ENCODE peak calls at places on chromosome 9, in ten cellular contexts. One of them, this sample, is unnamed.

GRCh38 chr9:138050472-138051330 is 173.1 kb downstream of the CACNA1B start:
- DNase-seq in right atrium auricular region: peak
- DNase-seq in CD4-positive, CD25-positive, alpha-beta regulatory T cell: no peak
- DNase-seq in pancreas: no peak
- DNase-seq in testis: peak
- DNase-seq in fibroblast of the aortic adventitia: no peak
- DNase-seq in esophagus muscularis mucosa: no peak
- DNase-seq in transverse colon: no peak
- DNase-seq in NT2/D1: no peak
- DNase-seq in neuronal stem cell: no peak
- DNase-seq in this sample: peak

GRCh38 chr9:86925686-86926085 is 21.6 kb downstream of the GAS1 start:
- DNase-seq in right atrium auricular region: no peak
- DNase-seq in CD4-positive, CD25-positive, alpha-beta regulatory T cell: no peak
- DNase-seq in pancreas: no peak
- DNase-seq in testis: no peak
- DNase-seq in fibroblast of the aortic adventitia: peak
- DNase-seq in esophagus muscularis mucosa: no peak
- DNase-seq in transverse colon: no peak
- DNase-seq in NT2/D1: no peak
- DNase-seq in neuronal stem cell: no peak
- DNase-seq in this sample: no peak

GRCh38 chr9:82934949-82935348 is 128.0 kb downstream of the RASEF start:
- DNase-seq in right atrium auricular region: no peak
- DNase-seq in CD4-positive, CD25-positive, alpha-beta regulatory T cell: no peak
- DNase-seq in pancreas: peak
- DNase-seq in testis: no peak
- DNase-seq in fibroblast of the aortic adventitia: peak
- DNase-seq in esophagus muscularis mucosa: no peak
- DNase-seq in transverse colon: no peak
- DNase-seq in NT2/D1: peak
- DNase-seq in neuronal stem cell: no peak
- DNase-seq in this sample: no peak

GRCh38 chr9:114372971-114373591 is 14.7 kb downstream of the AKNA start:
- DNase-seq in right atrium auricular region: no peak
- DNase-seq in CD4-positive, CD25-positive, alpha-beta regulatory T cell: peak
- DNase-seq in pancreas: peak
- DNase-seq in testis: peak
- DNase-seq in fibroblast of the aortic adventitia: no peak
- DNase-seq in esophagus muscularis mucosa: no peak
- DNase-seq in transverse colon: peak
- DNase-seq in NT2/D1: no peak
- DNase-seq in neuronal stem cell: no peak
- DNase-seq in this sample: no peak

GRCh38 chr9:96136992-96137665 is 164.8 kb downstream of the HSD17B3 start:
- DNase-seq in right atrium auricular region: no peak
- DNase-seq in CD4-positive, CD25-positive, alpha-beta regulatory T cell: no peak
- DNase-seq in pancreas: peak
- DNase-seq in testis: peak
- DNase-seq in fibroblast of the aortic adventitia: peak
- DNase-seq in esophagus muscularis mucosa: no peak
- DNase-seq in transverse colon: peak
- DNase-seq in NT2/D1: no peak
- DNase-seq in neuronal stem cell: no peak
- DNase-seq in this sample: no peak

GRCh38 chr9:126631254-126631653 is 17.5 kb downstream of the LMX1B start:
- DNase-seq in right atrium auricular region: no peak
- DNase-seq in CD4-positive, CD25-positive, alpha-beta regulatory T cell: no peak
- DNase-seq in pancreas: no peak
- DNase-seq in testis: no peak
- DNase-seq in fibroblast of the aortic adventitia: no peak
- DNase-seq in esophagus muscularis mucosa: no peak
- DNase-seq in transverse colon: no peak
- DNase-seq in NT2/D1: no peak
- DNase-seq in neuronal stem cell: no peak
- DNase-seq in this sample: no peak

GRCh38 chr9:101418518-101419111 is 17.0 kb downstream of the ALDOB start:
- DNase-seq in right atrium auricular region: no peak
- DNase-seq in CD4-positive, CD25-positive, alpha-beta regulatory T cell: no peak
- DNase-seq in pancreas: no peak
- DNase-seq in testis: no peak
- DNase-seq in fibroblast of the aortic adventitia: peak
- DNase-seq in esophagus muscularis mucosa: no peak
- DNase-seq in transverse colon: no peak
- DNase-seq in NT2/D1: no peak
- DNase-seq in neuronal stem cell: no peak
- DNase-seq in this sample: no peak

GRCh38 chr9:113056191-113057106 is at the start of gene ZFP37:
- DNase-seq in right atrium auricular region: peak
- DNase-seq in CD4-positive, CD25-positive, alpha-beta regulatory T cell: peak
- DNase-seq in pancreas: peak
- DNase-seq in testis: peak
- DNase-seq in fibroblast of the aortic adventitia: peak
- DNase-seq in esophagus muscularis mucosa: peak
- DNase-seq in transverse colon: peak
- DNase-seq in NT2/D1: peak
- DNase-seq in neuronal stem cell: peak
- DNase-seq in this sample: peak

GRCh38 chr9:133658442-133659431 is 22.6 kb downstream of the DBH start:
- DNase-seq in right atrium auricular region: peak
- DNase-seq in CD4-positive, CD25-positive, alpha-beta regulatory T cell: no peak
- DNase-seq in pancreas: peak
- DNase-seq in testis: peak
- DNase-seq in fibroblast of the aortic adventitia: no peak
- DNase-seq in esophagus muscularis mucosa: no peak
- DNase-seq in transverse colon: peak
- DNase-seq in NT2/D1: no peak
- DNase-seq in neuronal stem cell: peak
- DNase-seq in this sample: no peak
- H3K4me3 ChIP-seq in right atrium auricular region: peak
- H3K4me3 ChIP-seq in CD4-positive, CD25-positive, alpha-beta regulatory T cell: no peak
- H3K4me3 ChIP-seq in pancreas: no peak
- H3K4me3 ChIP-seq in testis: no peak
- H3K4me3 ChIP-seq in fibroblast of the aortic adventitia: no peak
- H3K4me3 ChIP-seq in esophagus muscularis mucosa: peak
- H3K4me3 ChIP-seq in transverse colon: no peak
- H3K4me3 ChIP-seq in NT2/D1: peak
- H3K4me3 ChIP-seq in neuronal stem cell: peak
- H3K4me3 ChIP-seq in this sample: peak

DNA sequence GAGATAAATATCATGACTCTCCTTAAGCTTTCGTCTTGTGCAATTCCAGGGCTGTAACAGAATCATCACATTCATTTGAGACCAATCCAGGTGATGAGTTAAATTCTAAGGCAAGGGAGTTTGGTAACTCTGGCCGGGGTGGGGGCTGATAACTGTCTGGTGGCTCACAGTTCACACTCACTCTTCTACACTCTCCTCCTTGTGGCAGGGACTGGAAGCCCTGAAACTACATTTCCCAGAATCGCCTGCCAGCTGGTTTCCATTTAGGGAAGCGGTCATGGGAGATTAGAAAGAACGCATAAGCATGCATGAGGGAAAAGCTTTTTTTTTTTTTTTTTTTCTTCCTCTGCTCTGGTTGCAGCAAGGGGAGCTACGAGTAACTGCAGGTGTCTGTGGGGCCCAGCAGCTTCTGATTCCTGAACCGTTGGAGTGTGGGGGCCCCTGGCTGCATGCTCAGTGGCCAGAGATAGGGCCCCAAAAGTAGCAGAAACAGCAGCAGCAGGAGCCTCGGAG is 154.8 kb upstream of the TBC1D2 start:
- DNase-seq in right atrium auricular region: no peak
- DNase-seq in CD4-positive, CD25-positive, alpha-beta regulatory T cell: no peak
- DNase-seq in pancreas: peak
- DNase-seq in testis: peak
- DNase-seq in fibroblast of the aortic adventitia: peak
- DNase-seq in esophagus muscularis mucosa: no peak
- DNase-seq in transverse colon: no peak
- DNase-seq in NT2/D1: peak
- DNase-seq in neuronal stem cell: peak
- DNase-seq in this sample: no peak
- H3K4me3 ChIP-seq in right atrium auricular region: no peak
- H3K4me3 ChIP-seq in CD4-positive, CD25-positive, alpha-beta regulatory T cell: no peak
- H3K4me3 ChIP-seq in pancreas: no peak
- H3K4me3 ChIP-seq in testis: no peak
- H3K4me3 ChIP-seq in fibroblast of the aortic adventitia: no peak
- H3K4me3 ChIP-seq in esophagus muscularis mucosa: no peak
- H3K4me3 ChIP-seq in transverse colon: no peak
- H3K4me3 ChIP-seq in NT2/D1: no peak
- H3K4me3 ChIP-seq in neuronal stem cell: no peak
- H3K4me3 ChIP-seq in this sample: no peak

GRCh38 chr9:21029661-21030060 is 1.8 kb downstream of the HACD4 start:
- DNase-seq in right atrium auricular region: no peak
- DNase-seq in CD4-positive, CD25-positive, alpha-beta regulatory T cell: no peak
- DNase-seq in pancreas: no peak
- DNase-seq in testis: no peak
- DNase-seq in fibroblast of the aortic adventitia: no peak
- DNase-seq in esophagus muscularis mucosa: no peak
- DNase-seq in transverse colon: no peak
- DNase-seq in NT2/D1: no peak
- DNase-seq in neuronal stem cell: no peak
- DNase-seq in this sample: no peak

GRCh38 chr9:21031091-21031817 is at the start of gene HACD4:
- DNase-seq in right atrium auricular region: no peak
- DNase-seq in CD4-positive, CD25-positive, alpha-beta regulatory T cell: peak
- DNase-seq in pancreas: peak
- DNase-seq in testis: peak
- DNase-seq in fibroblast of the aortic adventitia: peak
- DNase-seq in esophagus muscularis mucosa: no peak
- DNase-seq in transverse colon: peak
- DNase-seq in NT2/D1: no peak
- DNase-seq in neuronal stem cell: peak
- DNase-seq in this sample: peak

GRCh38 chr9:21028476-21028875 is 3.0 kb downstream of the HACD4 start:
- DNase-seq in right atrium auricular region: no peak
- DNase-seq in CD4-positive, CD25-positive, alpha-beta regulatory T cell: no peak
- DNase-seq in pancreas: no peak
- DNase-seq in testis: no peak
- DNase-seq in fibroblast of the aortic adventitia: no peak
- DNase-seq in esophagus muscularis mucosa: no peak
- DNase-seq in transverse colon: no peak
- DNase-seq in NT2/D1: no peak
- DNase-seq in neuronal stem cell: no peak
- DNase-seq in this sample: no peak

GRCh38 chr9:21031818-21032203 is 371 bp upstream of the HACD4 start:
- DNase-seq in right atrium auricular region: no peak
- DNase-seq in CD4-positive, CD25-positive, alpha-beta regulatory T cell: no peak
- DNase-seq in pancreas: no peak
- DNase-seq in testis: no peak
- DNase-seq in fibroblast of the aortic adventitia: no peak
- DNase-seq in esophagus muscularis mucosa: no peak
- DNase-seq in transverse colon: no peak
- DNase-seq in NT2/D1: no peak
- DNase-seq in neuronal stem cell: no peak
- DNase-seq in this sample: no peak

DNA sequence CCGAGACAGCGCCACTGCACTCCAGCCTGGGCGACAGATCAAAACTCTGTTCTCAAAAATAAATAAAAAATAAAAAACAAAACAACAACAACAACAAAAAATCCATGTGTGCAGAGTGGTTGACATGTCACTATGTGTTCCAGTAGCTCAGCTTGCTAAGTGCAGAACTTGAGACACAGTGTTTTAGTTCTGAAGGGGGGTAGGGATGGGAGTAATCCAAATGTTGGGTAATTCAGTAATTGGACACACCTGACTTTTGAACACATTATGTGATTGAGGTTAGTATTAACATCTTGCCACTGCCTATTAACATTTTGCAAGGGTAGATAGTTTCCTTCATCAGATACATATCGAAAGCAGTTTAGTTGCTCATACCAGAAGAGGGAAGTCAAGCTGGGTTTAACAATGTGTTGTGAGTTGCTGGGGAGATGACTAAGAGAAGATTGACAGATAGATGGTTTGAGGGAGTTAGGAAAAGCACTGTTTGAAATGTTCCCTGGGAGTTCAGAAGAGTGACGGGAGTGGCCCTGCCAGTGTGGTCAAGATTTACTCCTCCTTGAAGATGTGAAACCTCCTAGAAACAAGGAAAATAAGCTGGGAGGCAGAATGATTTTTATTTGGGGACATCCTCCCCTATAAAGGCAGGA is 928 bp downstream of the HACD4 start:
- DNase-seq in right atrium auricular region: no peak
- DNase-seq in CD4-positive, CD25-positive, alpha-beta regulatory T cell: peak
- DNase-seq in pancreas: no peak
- DNase-seq in testis: no peak
- DNase-seq in fibroblast of the aortic adventitia: peak
- DNase-seq in esophagus muscularis mucosa: no peak
- DNase-seq in transverse colon: no peak
- DNase-seq in NT2/D1: no peak
- DNase-seq in neuronal stem cell: no peak
- DNase-seq in this sample: no peak
- H3K4me3 ChIP-seq in right atrium auricular region: peak
- H3K4me3 ChIP-seq in CD4-positive, CD25-positive, alpha-beta regulatory T cell: peak
- H3K4me3 ChIP-seq in pancreas: no peak
- H3K4me3 ChIP-seq in testis: no peak
- H3K4me3 ChIP-seq in fibroblast of the aortic adventitia: peak
- H3K4me3 ChIP-seq in esophagus muscularis mucosa: peak
- H3K4me3 ChIP-seq in transverse colon: peak
- H3K4me3 ChIP-seq in NT2/D1: no peak
- H3K4me3 ChIP-seq in neuronal stem cell: no peak
- H3K4me3 ChIP-seq in this sample: peak

GRCh38 chr9:129460323-129461261 is 160.3 kb downstream of the C9orf50 start:
- DNase-seq in right atrium auricular region: peak
- DNase-seq in CD4-positive, CD25-positive, alpha-beta regulatory T cell: peak
- DNase-seq in pancreas: peak
- DNase-seq in testis: peak
- DNase-seq in fibroblast of the aortic adventitia: peak
- DNase-seq in esophagus muscularis mucosa: peak
- DNase-seq in transverse colon: peak
- DNase-seq in NT2/D1: peak
- DNase-seq in neuronal stem cell: peak
- DNase-seq in this sample: peak

GRCh38 chr9:129458663-129459549 is 162.0 kb downstream of the C9orf50 start:
- DNase-seq in right atrium auricular region: no peak
- DNase-seq in CD4-positive, CD25-positive, alpha-beta regulatory T cell: no peak
- DNase-seq in pancreas: peak
- DNase-seq in testis: peak
- DNase-seq in fibroblast of the aortic adventitia: no peak
- DNase-seq in esophagus muscularis mucosa: no peak
- DNase-seq in transverse colon: peak
- DNase-seq in NT2/D1: no peak
- DNase-seq in neuronal stem cell: no peak
- DNase-seq in this sample: peak

GRCh38 chr9:129457325-129457779 is 163.5 kb downstream of the C9orf50 start:
- DNase-seq in right atrium auricular region: no peak
- DNase-seq in CD4-positive, CD25-positive, alpha-beta regulatory T cell: no peak
- DNase-seq in pancreas: no peak
- DNase-seq in testis: no peak
- DNase-seq in fibroblast of the aortic adventitia: no peak
- DNase-seq in esophagus muscularis mucosa: no peak
- DNase-seq in transverse colon: no peak
- DNase-seq in NT2/D1: no peak
- DNase-seq in neuronal stem cell: no peak
- DNase-seq in this sample: no peak

GRCh38 chr9:129458155-129458661 is 162.7 kb downstream of the C9orf50 start:
- DNase-seq in right atrium auricular region: no peak
- DNase-seq in CD4-positive, CD25-positive, alpha-beta regulatory T cell: no peak
- DNase-seq in pancreas: peak
- DNase-seq in testis: peak
- DNase-seq in fibroblast of the aortic adventitia: no peak
- DNase-seq in esophagus muscularis mucosa: no peak
- DNase-seq in transverse colon: peak
- DNase-seq in NT2/D1: no peak
- DNase-seq in neuronal stem cell: no peak
- DNase-seq in this sample: no peak

GRCh38 chr9:129459550-129460322 is 161.2 kb downstream of the C9orf50 start:
- DNase-seq in right atrium auricular region: no peak
- DNase-seq in CD4-positive, CD25-positive, alpha-beta regulatory T cell: no peak
- DNase-seq in pancreas: no peak
- DNase-seq in testis: no peak
- DNase-seq in fibroblast of the aortic adventitia: no peak
- DNase-seq in esophagus muscularis mucosa: no peak
- DNase-seq in transverse colon: peak
- DNase-seq in NT2/D1: no peak
- DNase-seq in neuronal stem cell: no peak
- DNase-seq in this sample: no peak
- H3K4me3 ChIP-seq in right atrium auricular region: no peak
- H3K4me3 ChIP-seq in CD4-positive, CD25-positive, alpha-beta regulatory T cell: no peak
- H3K4me3 ChIP-seq in pancreas: no peak
- H3K4me3 ChIP-seq in testis: no peak
- H3K4me3 ChIP-seq in fibroblast of the aortic adventitia: no peak
- H3K4me3 ChIP-seq in esophagus muscularis mucosa: peak
- H3K4me3 ChIP-seq in transverse colon: no peak
- H3K4me3 ChIP-seq in NT2/D1: peak
- H3K4me3 ChIP-seq in neuronal stem cell: no peak
- H3K4me3 ChIP-seq in this sample: peak